ENCODE peak calls at places on chromosome 13, in seven cellular contexts. T, C, P, M, G, A and B are unnamed samples.

GRCh38 chr13:51923983-51924539 is 62.3 kb downstream of the CCDC70 start:
- DNase-seq in T (peak), M (no peak), P (no peak), G (no peak), C (no peak), A (no peak), B (peak)

GRCh38 chr13:40440990-40441820 is 225.2 kb downstream of the FOXO1 start:
- DNase-seq in M (no peak), P (no peak), C (peak), A (peak), G (peak), T (no peak), B (no peak)

GRCh38 chr13:28655566-28655965 is 3.4 kb upstream of the POMP start:
- DNase-seq in G (no peak), P (no peak), C (no peak), A (no peak), T (no peak), M (no peak), B (peak)

GRCh38 chr13:94481966-94482365 is 2.5 kb upstream of the DCT start:
- DNase-seq in A (no peak), G (no peak), T (no peak), M (no peak), C (no peak), P (no peak), B (no peak)

GRCh38 chr13:76993021-76993420 is 1.1 kb downstream of the CLN5 start:
- DNase-seq in G (no peak), P (no peak), T (no peak), C (no peak), M (peak), A (no peak), B (no peak)

GRCh38 chr13:111122056-111122455 is 6.9 kb downstream of the ARHGEF7 start:
- DNase-seq in M (no peak), A (no peak), T (peak), G (no peak), P (no peak), C (no peak), B (no peak)

GRCh38 chr13:40084934-40085333 is 429.5 kb downstream of the COG6 start:
- DNase-seq in C (no peak), G (no peak), A (no peak), M (no peak), T (no peak), P (no peak), B (no peak)

GRCh38 chr13:22938576-22938975 is 242.2 kb upstream of the SGCG start:
- DNase-seq in M (peak), G (no peak), P (no peak), T (no peak), C (no peak), A (no peak), B (no peak)

GRCh38 chr13:92224825-92225224 is 826.4 kb downstream of the GPC5 start:
- DNase-seq in C (no peak), P (no peak), T (no peak), G (no peak), A (no peak), M (no peak), B (no peak)

GRCh38 chr13:33283195-33283910 is 2.2 kb downstream of the STARD13 start:
- DNase-seq in C (no peak), T (no peak), M (no peak), P (no peak), A (no peak), G (no peak), B (no peak)

GRCh38 chr13:30332516-30333165 is 25.3 kb upstream of the KATNAL1 start:
- DNase-seq in C (no peak), M (no peak), G (no peak), A (no peak), T (no peak), P (no peak), B (no peak)

GRCh38 chr13:113915786-113916329 is 52.0 kb upstream of the GAS6 start:
- DNase-seq in T (no peak), G (no peak), M (no peak), C (peak), P (no peak), A (peak), B (no peak)

GRCh38 chr13:100347941-100348340 is 240.6 kb downstream of the GGACT start:
- DNase-seq in P (no peak), C (no peak), G (no peak), T (no peak), M (no peak), A (no peak), B (no peak)

GRCh38 chr13:26810095-26810494 is 49.5 kb upstream of the GPR12 start:
- DNase-seq in G (no peak), T (no peak), M (no peak), A (no peak), P (no peak), C (no peak), B (no peak)

GRCh38 chr13:27406178-27406939 is 18.1 kb upstream of the GTF3A start:
- DNase-seq in M (peak), A (no peak), C (no peak), G (no peak), T (peak), P (no peak), B (peak)

GRCh38 chr13:88068316-88068715 is 397.1 kb downstream of the SLITRK5 start:
- DNase-seq in P (no peak), G (no peak), A (no peak), T (no peak), C (no peak), M (no peak), B (no peak)

GRCh38 chr13:112146073-112146360 is 79.1 kb downstream of the SOX1 start:
- DNase-seq in M (no peak), P (no peak), A (no peak), T (no peak), G (no peak), C (no peak), B (no peak)

GRCh38 chr13:29947839-29948238 is 97.4 kb upstream of the UBL3 start:
- DNase-seq in C (no peak), M (no peak), T (no peak), G (no peak), A (no peak), P (no peak), B (no peak)

GRCh38 chr13:55627221-55627620 is 1513.5 kb upstream of the PRR20A start:
- DNase-seq in G (no peak), P (no peak), T (no peak), M (no peak), A (no peak), C (no peak), B (no peak)

GRCh38 chr13:113786262-113786841 is 27.3 kb downstream of the TMEM255B start:
- DNase-seq in P (no peak), A (no peak), C (no peak), T (no peak), G (no peak), M (no peak), B (no peak)

GRCh38 chr13:94588575-94588974 is 7.4 kb downstream of the TGDS start:
- DNase-seq in M (no peak), A (no peak), T (no peak), P (no peak), C (no peak), G (no peak), B (no peak)

GRCh38 chr13:20241593-20241992 is 9.5 kb upstream of the GJB6 start:
- DNase-seq in C (no peak), G (no peak), A (no peak), T (no peak), P (no peak), M (no peak), B (no peak)